ENCODE peak calls at places on chromosomes 7 and 10, in six cellular contexts. A is GM03348; Q is M059J; U is tibial nerve; J is stimulated activated CD4-positive, alpha-beta T cell treated with anti-CD3 and anti-CD28 coated beads, Interleukin-1b, Interleukin-23, amount 100 ng/mL, for 1 hour; H is retinal pigment epithelial cell. L is an unnamed sample.

GRCh38 chr10:3500408-3500856 is 284.6 kb downstream of the KLF6 start:
- DNase-seq in A (peak), Q (peak), U (peak), J (no peak), H (peak), L (peak)

GRCh38 chr10:99435986-99436633 is 5.7 kb upstream of the GOT1 start:
- DNase-seq in A (peak), Q (peak), U (no peak), J (no peak), H (no peak), L (peak)

GRCh38 chr10:870564-871166 is 60.8 kb downstream of the LARP4B start:
- DNase-seq in A (no peak), Q (no peak), U (no peak), J (no peak), H (no peak), L (no peak)

GRCh38 chr7:70571403-70571911 is 560.5 kb upstream of the GALNT17 start:
- DNase-seq in A (peak), Q (peak), U (no peak), J (no peak), H (peak), L (peak)

GRCh38 chr7:30019960-30020359 is 6.5 kb downstream of the FKBP14 start:
- DNase-seq in A (no peak), Q (no peak), U (no peak), J (no peak), H (no peak), L (peak)

GRCh38 chr7:131502810-131503545 is 53.5 kb downstream of the PODXL start:
- DNase-seq in A (peak), Q (peak), U (peak), J (no peak), H (no peak), L (peak)

GRCh38 chr7:130275826-130276291 is 9.2 kb downstream of the CPA2 start:
- DNase-seq in A (peak), Q (peak), U (no peak), J (no peak), H (peak), L (no peak)

GRCh38 chr7:117164578-117164977 is 158.3 kb downstream of the WNT2 start:
- DNase-seq in A (peak), Q (peak), U (no peak), J (no peak), H (no peak), L (peak)

GRCh38 chr10:33352154-33352553 is 17.7 kb upstream of the NRP1 start:
- DNase-seq in A (no peak), Q (peak), U (no peak), J (no peak), H (no peak), L (peak)